ENCODE peak calls at places on chromosomes 11 and 22, in ten cellular contexts. R is HT1080; L is activated CD4-positive, CD25-positive, alpha-beta regulatory T cell treated with anti-CD3 and anti-CD28 coated beads, Interleukin-2, amount 50 U/mL, for 16 hours; Z is CD8-positive, alpha-beta T cell; B is AG10803; E is Right ventricle myocardium inferior; A is RPMI7951; D is DND-41; H is activated gamma-delta T cell; J is ELF-1. M is an unnamed sample.

GRCh38 chr11:121415861-121416260 is 36.3 kb upstream of the SORL1 start:
- DNase-seq in A (peak), Z (no peak), H (no peak), R (no peak), B (no peak), D (no peak), J (no peak), E (no peak), L (no peak), M (peak)

GRCh38 chr11:12246989-12247388 is 130.4 kb upstream of the PARVA start:
- DNase-seq in J (no peak), D (no peak), B (no peak), Z (no peak), R (no peak), A (no peak), H (no peak), E (no peak), L (no peak), M (no peak)

GRCh38 chr22:28333106-28333505 is 346.5 kb downstream of the TTC28 start:
- DNase-seq in E (no peak), Z (no peak), H (no peak), B (no peak), R (no peak), D (no peak), J (no peak), L (no peak), A (no peak), M (no peak)

GRCh38 chr11:133399855-133400625 is 132.3 kb downstream of the OPCML start:
- DNase-seq in Z (no peak), L (no peak), J (no peak), B (no peak), R (no peak), H (no peak), A (no peak), D (no peak), E (no peak), M (no peak)

GRCh38 chr11:31802609-31802989 is 8.5 kb downstream of the PAX6 start:
- DNase-seq in A (no peak), R (no peak), J (peak), L (no peak), H (no peak), B (no peak), D (no peak), E (peak), Z (no peak), M (no peak)

GRCh38 chr22:29661355-29661754 is 57.9 kb downstream of the NF2 start:
- DNase-seq in A (no peak), H (no peak), R (peak), B (peak), L (no peak), J (no peak), D (no peak), E (no peak), Z (no peak), M (no peak)

GRCh38 chr11:57648791-57649735 is 649 bp downstream of the YPEL4 start:
- DNase-seq in A (no peak), H (peak), B (no peak), D (peak), R (no peak), E (no peak), L (no peak), J (peak), Z (no peak), M (no peak)

GRCh38 chr11:83574516-83574915 is 288.3 kb upstream of the CCDC90B start:
- DNase-seq in A (peak), D (no peak), R (peak), E (no peak), H (no peak), B (peak), J (no peak), Z (no peak), L (no peak), M (no peak)

GRCh38 chr22:26974914-26975313 is 317.5 kb downstream of the MIAT start:
- DNase-seq in R (no peak), Z (no peak), D (no peak), A (no peak), B (no peak), L (no peak), J (no peak), H (no peak), E (no peak), M (no peak)

GRCh38 chr11:128575956-128576340 is 11.4 kb downstream of the ETS1 start:
- DNase-seq in H (no peak), L (no peak), A (peak), Z (no peak), B (peak), R (peak), J (no peak), E (no peak), D (no peak), M (peak)

GRCh38 chr22:46250783-46251125 is 661 bp upstream of the CDPF1 start:
- DNase-seq in Z (no peak), A (no peak), J (no peak), B (no peak), E (no peak), D (peak), L (no peak), R (no peak), H (no peak), M (no peak)

GRCh38 chr11:64560941-64561340 is 30.1 kb upstream of the SLC22A12 start:
- DNase-seq in A (no peak), E (no peak), L (no peak), D (no peak), R (no peak), H (no peak), B (no peak), J (no peak), Z (no peak), M (no peak)

GRCh38 chr11:96168623-96169022 is 174.4 kb downstream of the MAML2 start:
- DNase-seq in R (peak), A (peak), H (no peak), J (no peak), D (no peak), L (no peak), E (no peak), B (peak), Z (no peak), M (peak)

GRCh38 chr11:127003260-127003981 is 2.9 kb upstream of the KIRREL3 start:
- DNase-seq in A (peak), D (no peak), R (peak), H (no peak), E (no peak), J (peak), Z (no peak), B (peak), L (no peak), M (peak)

GRCh38 chr22:23284504-23285033 is 104.3 kb downstream of the BCR start:
- DNase-seq in D (no peak), A (no peak), J (no peak), B (no peak), H (no peak), Z (no peak), R (no peak), E (no peak), L (no peak), M (no peak)

GRCh38 chr11:81368192-81368591 is 1365.5 kb downstream of the FAM181B start:
- DNase-seq in R (no peak), A (no peak), B (no peak), D (no peak), J (no peak), L (no peak), H (no peak), E (no peak), Z (no peak), M (no peak)

GRCh38 chr11:23311986-23312940 is 452.0 kb upstream of the CCDC179 start:
- DNase-seq in Z (no peak), E (no peak), L (no peak), A (peak), D (no peak), B (peak), R (peak), J (no peak), H (no peak), M (no peak)

GRCh38 chr11:46271407-46271806 is 6.1 kb upstream of the CREB3L1 start:
- DNase-seq in A (no peak), J (no peak), D (no peak), B (no peak), H (no peak), R (no peak), E (no peak), L (no peak), Z (no peak), M (no peak)